ENCODE peak calls at places on chromosomes 4 and X, in six cellular contexts. J is GM12865; N is GM06990; E is choroid plexus epithelial cell; Z is upper lobe of right lung; I is CD8-positive, alpha-beta T cell. M is an unnamed sample.

GRCh38 chrX:152733261-152733975 is at the start of the genes CSAG1 and MAGEA12:
- DNase-seq in J (no peak), N (no peak), E (no peak), Z (no peak), I (no peak), M (no peak)

GRCh38 chrX:51891821-51892551 is 1.4 kb upstream of the MAGED1 start:
- DNase-seq in J (peak; percentile 34), N (no peak), E (peak; percentile 42), Z (no peak), I (no peak), M (no peak)

GRCh38 chr4:111228396-111228795 is 605.5 kb upstream of the PITX2 start:
- DNase-seq in J (no peak), N (no peak), E (no peak), Z (no peak), I (no peak), M (no peak)

GRCh38 chrX:153526801-153527599 is 9.6 kb downstream of the ATP2B3 start:
- DNase-seq in J (no peak), N (no peak), E (no peak), Z (no peak), I (no peak), M (no peak)

GRCh38 chrX:15815779-15816452 is 25.6 kb downstream of the ZRSR2 start:
- DNase-seq in J (peak; percentile 56), N (no peak), E (peak; percentile 39), Z (no peak), I (peak; percentile 12), M (no peak)

GRCh38 chr4:36385951-36386561 is 104.6 kb downstream of the DTHD1 start:
- DNase-seq in J (peak; percentile 78), N (peak; percentile 65), E (no peak), Z (no peak), I (peak; percentile 37), M (no peak)

GRCh38 chrX:1462596-1463251 is 10.0 kb upstream of the ASMTL start:
- DNase-seq in J (no peak), N (no peak), E (peak; percentile 76), Z (peak; percentile 17), I (peak; percentile 75), M (no peak)

GRCh38 chr4:73606465-73606974 is 13.7 kb downstream of the RASSF6 start:
- DNase-seq in J (peak; percentile 68), N (peak; percentile 57), E (no peak), Z (no peak), I (no peak), M (no peak)

GRCh38 chr4:151865327-151865726 is 104.5 kb upstream of the GATB start:
- DNase-seq in J (no peak), N (no peak), E (no peak), Z (peak; percentile 81), I (no peak), M (no peak)

GRCh38 chrX:49930046-49930445 is 7.7 kb downstream of the CLCN5 start:
- DNase-seq in J (no peak), N (no peak), E (peak; percentile 60), Z (no peak), I (no peak), M (no peak)

GRCh38 chrX:13069771-13070410 is 25.5 kb upstream of the FAM9C start:
- DNase-seq in J (no peak), N (no peak), E (peak; percentile 43), Z (no peak), I (no peak), M (no peak)

GRCh38 chr4:6032249-6033244 is 14.3 kb upstream of the C4orf50 start:
- DNase-seq in J (no peak), N (no peak), E (no peak), Z (no peak), I (no peak), M (no peak)

GRCh38 chrX:100946521-100946920 is 17.8 kb upstream of the XKRX start:
- DNase-seq in J (no peak), N (no peak), E (peak; percentile 19), Z (no peak), I (no peak), M (no peak)

GRCh38 chr4:108170729-108171540 is 2.2 kb upstream of the LEF1 start:
- DNase-seq in J (no peak), N (no peak), E (no peak), Z (no peak), I (no peak), M (no peak)

GRCh38 chrX:80432863-80433262 is 12.6 kb downstream of the TENT5D start:
- DNase-seq in J (no peak), N (no peak), E (no peak), Z (no peak), I (no peak), M (no peak)

GRCh38 chr4:106149911-106150310 is 166.1 kb downstream of the TBCK start:
- DNase-seq in J (no peak), N (no peak), E (no peak), Z (no peak), I (no peak), M (no peak)

GRCh38 chr4:6929339-6929734 is 19.7 kb downstream of the TBC1D14 start:
- DNase-seq in J (no peak), N (no peak), E (no peak), Z (no peak), I (no peak), M (no peak)

GRCh38 chrX:40647307-40648197 is at the start of gene CXorf38:
- DNase-seq in J (peak; percentile 92), N (peak; percentile 96), E (peak; percentile 87), Z (peak; percentile 94), I (peak; percentile 88), M (peak; percentile 63)

GRCh38 chrX:39309721-39310152 is 508.5 kb downstream of the MID1IP1 start:
- DNase-seq in J (no peak), N (no peak), E (peak; percentile 47), Z (no peak), I (peak; percentile 38), M (no peak)

DNA sequence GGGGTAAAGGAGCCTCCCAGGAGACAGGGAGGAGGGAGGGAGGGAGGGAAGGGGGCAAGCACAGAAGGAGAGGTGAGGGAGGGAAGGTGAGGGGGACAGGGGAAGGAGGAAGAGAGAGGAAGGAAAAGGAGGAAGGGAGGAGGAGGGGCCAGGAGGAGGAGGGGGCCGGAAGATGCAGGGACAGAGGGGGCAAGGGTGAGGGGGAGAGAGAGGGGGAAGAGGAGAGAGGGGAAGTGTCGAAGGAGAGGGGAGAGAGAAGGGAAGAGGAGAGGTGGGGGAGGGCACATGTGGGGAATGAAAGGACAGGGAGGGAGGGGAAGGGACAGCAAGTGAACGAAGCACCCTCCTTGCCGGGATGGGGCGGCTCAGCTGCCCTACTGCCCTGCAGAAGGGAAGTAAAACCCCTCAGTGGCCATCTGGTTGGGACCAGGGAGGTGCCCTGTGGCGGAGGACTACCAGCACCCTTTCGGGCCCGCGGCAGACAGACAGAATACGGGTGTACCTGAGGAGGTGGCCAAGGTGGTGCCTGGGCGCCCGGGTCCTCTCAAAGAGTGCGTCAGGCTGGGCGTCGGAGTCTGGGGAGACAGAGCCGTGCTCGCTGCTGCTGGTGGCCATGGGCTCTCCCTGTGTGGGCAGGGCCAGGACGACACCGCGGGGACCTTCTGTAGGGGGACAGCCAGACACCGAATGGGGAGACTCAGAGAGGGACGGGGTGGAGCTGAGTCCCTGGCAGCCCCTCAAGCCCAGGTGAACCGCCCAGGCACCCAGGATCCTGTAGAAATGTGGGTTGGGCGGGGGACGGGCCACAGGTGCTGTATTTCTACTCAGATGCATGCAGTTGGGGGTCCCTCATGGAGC is 29.5 kb downstream of the PDHA1 start:
- DNase-seq in J (no peak), N (no peak), E (no peak), Z (no peak), I (no peak), M (no peak)
- H3K4me3 ChIP-seq in J (no peak overlapping the region), N (no peak overlapping the region), E (peak overlapping the region; percentile 48), Z (peak overlapping the region; percentile 37), I (peak overlapping the region; percentile 22), M (peak overlapping the region; percentile 61)

GRCh38 chrX:137567474-137568232 is 1.7 kb downstream of the ZIC3 start:
- DNase-seq in J (no peak), N (no peak), E (no peak), Z (no peak), I (no peak), M (no peak)

GRCh38 chrX:137563681-137564651 is 2.0 kb upstream of the ZIC3 start:
- DNase-seq in J (no peak), N (no peak), E (peak; percentile 60), Z (no peak), I (no peak), M (no peak)

GRCh38 chrX:137565921-137566745 is at the start of gene ZIC3:
- DNase-seq in J (no peak), N (no peak), E (peak; percentile 88), Z (peak; percentile 81), I (no peak), M (no peak)

GRCh38 chrX:137566746-137567473 is 983 bp downstream of the ZIC3 start:
- DNase-seq in J (no peak), N (no peak), E (peak; percentile 64), Z (no peak), I (no peak), M (no peak)

GRCh38 chrX:137565318-137565904 is 516 bp upstream of the ZIC3 start:
- DNase-seq in J (no peak), N (no peak), E (no peak), Z (no peak), I (no peak), M (no peak)
- H3K4me3 ChIP-seq in J (no peak overlapping the region), N (no peak overlapping the region), E (peak overlapping the region; percentile 68), Z (peak overlapping the region; percentile 48), I (no peak overlapping the region), M (peak overlapping the region; percentile 31)

DNA sequence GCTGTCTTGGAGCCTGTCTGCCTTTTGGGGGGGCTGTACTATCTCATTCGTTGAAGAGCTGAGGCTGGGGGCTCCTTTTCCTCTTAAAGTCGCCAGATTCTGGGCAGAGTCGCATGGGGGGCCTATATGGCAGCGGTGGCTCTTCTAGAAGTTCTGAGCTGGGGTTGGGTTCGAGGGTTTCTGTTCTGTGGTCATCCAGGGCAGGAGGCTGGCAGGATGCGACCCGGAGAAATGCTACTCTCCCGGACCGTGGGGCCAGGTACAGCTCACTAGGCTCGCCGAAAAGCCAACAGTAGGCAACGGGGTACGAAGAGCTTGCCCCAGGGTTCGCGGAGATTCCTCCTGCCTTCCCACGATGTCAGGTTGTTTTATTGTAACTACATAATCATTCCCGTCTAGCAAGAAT is 1.9 kb upstream of the CITED1 start:
- DNase-seq in J (no peak), N (no peak), E (no peak), Z (no peak), I (no peak), M (no peak)
- H3K4me3 ChIP-seq in J (no peak overlapping the region), N (no peak overlapping the region), E (no peak overlapping the region), Z (peak overlapping the region; percentile 46), I (no peak overlapping the region), M (peak overlapping the region; percentile 54)

DNA sequence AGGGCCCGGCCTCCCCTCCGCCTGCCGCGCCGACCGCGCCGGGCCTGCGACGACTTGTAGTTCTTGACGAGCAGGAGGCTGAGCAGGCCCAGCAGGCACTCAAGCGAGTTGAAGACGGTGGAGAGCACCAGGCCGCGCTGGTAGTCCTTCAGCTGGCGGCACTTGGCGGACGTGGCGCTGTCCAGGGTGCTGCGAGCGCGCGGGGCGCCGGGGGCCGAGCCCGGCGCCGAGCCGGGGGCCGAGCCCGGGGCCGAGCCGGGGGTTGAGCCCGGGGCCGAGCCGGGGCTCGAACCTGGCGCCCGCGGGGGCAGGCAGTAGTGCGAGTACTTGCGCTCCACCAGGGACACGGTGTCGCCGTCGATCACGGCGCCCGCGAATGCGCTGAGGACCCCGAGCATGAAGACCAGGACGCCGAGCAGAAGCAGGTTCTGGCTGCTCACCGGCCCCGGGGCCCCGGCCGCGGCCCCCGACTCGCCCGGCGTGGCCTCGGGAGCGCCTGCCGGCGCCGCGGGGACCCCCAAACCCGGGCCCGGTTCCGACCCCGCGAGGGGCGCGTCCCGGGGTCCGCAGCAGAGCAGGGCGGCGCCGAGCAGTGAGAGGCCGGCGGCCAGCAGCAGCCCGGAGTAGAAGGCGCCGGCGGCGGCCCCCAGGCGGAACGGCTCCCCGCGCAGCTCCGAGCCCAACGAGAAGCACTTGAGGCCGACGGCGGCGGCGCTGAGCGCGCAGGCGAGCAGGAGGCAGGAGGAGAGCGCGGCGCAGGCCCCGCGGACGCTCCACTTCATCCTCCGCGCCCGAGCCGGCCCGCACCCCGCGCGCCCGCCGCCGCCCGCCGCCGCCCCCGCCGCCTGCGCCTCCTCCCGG is 584 bp downstream of the TMEM271 start:
- DNase-seq in J (no peak), N (no peak), E (peak; percentile 80), Z (no peak), I (no peak), M (no peak)
- H3K4me3 ChIP-seq in J (no peak overlapping the region), N (no peak overlapping the region), E (no peak overlapping the region), Z (no peak overlapping the region), I (no peak overlapping the region), M (peak overlapping the region; percentile 37)